ENCODE peak calls at places on chromosomes 6 and 20, in eight cellular contexts. One of them, this sample, is unnamed.

GRCh38 chr6:19869464-19869863 is 32.3 kb downstream of the ID4 start:
- DNase-seq in GM23338: peak; percentile 49
- DNase-seq in sigmoid colon: no peak
- DNase-seq in stomach: no peak
- DNase-seq in K562: no peak
- DNase-seq in endothelial cell of umbilical vein: no peak
- DNase-seq in SK-N-SH: no peak
- DNase-seq in HL-60: no peak
- DNase-seq in this sample: no peak

GRCh38 chr6:50128420-50129005 is 78.8 kb upstream of the DEFB112 start:
- DNase-seq in K562: peak; percentile 19
- DNase-seq in stomach: no peak
- DNase-seq in HL-60: no peak
- DNase-seq in GM23338: peak; percentile 47
- DNase-seq in sigmoid colon: no peak
- DNase-seq in endothelial cell of umbilical vein: peak; percentile 14
- DNase-seq in SK-N-SH: peak; percentile 21
- DNase-seq in this sample: no peak

GRCh38 chr6:86118271-86118670 is 475.6 kb upstream of the SYNCRIP start:
- DNase-seq in GM23338: no peak
- DNase-seq in sigmoid colon: no peak
- DNase-seq in stomach: no peak
- DNase-seq in K562: no peak
- DNase-seq in endothelial cell of umbilical vein: no peak
- DNase-seq in HL-60: no peak
- DNase-seq in SK-N-SH: no peak
- DNase-seq in this sample: no peak

GRCh38 chr6:45653117-45653883 is 275.6 kb upstream of the SUPT3H start:
- DNase-seq in K562: no peak
- DNase-seq in endothelial cell of umbilical vein: no peak
- DNase-seq in HL-60: no peak
- DNase-seq in sigmoid colon: no peak
- DNase-seq in SK-N-SH: no peak
- DNase-seq in GM23338: no peak
- DNase-seq in stomach: no peak
- DNase-seq in this sample: no peak

GRCh38 chr6:43090557-43090952 is 14.4 kb downstream of the PTK7 start:
- DNase-seq in endothelial cell of umbilical vein: no peak
- DNase-seq in SK-N-SH: no peak
- DNase-seq in HL-60: no peak
- DNase-seq in sigmoid colon: no peak
- DNase-seq in stomach: no peak
- DNase-seq in K562: no peak
- DNase-seq in GM23338: peak; percentile 82
- DNase-seq in this sample: no peak

GRCh38 chr20:56778765-56779195 is 149.7 kb downstream of the TFAP2C start:
- DNase-seq in stomach: no peak
- DNase-seq in sigmoid colon: no peak
- DNase-seq in GM23338: peak; percentile 29
- DNase-seq in K562: no peak
- DNase-seq in HL-60: no peak
- DNase-seq in endothelial cell of umbilical vein: no peak
- DNase-seq in SK-N-SH: peak; percentile 19
- DNase-seq in this sample: no peak

GRCh38 chr20:48690888-48691287 is 136.9 kb downstream of the PREX1 start:
- DNase-seq in HL-60: peak; percentile 78
- DNase-seq in stomach: no peak
- DNase-seq in SK-N-SH: no peak
- DNase-seq in endothelial cell of umbilical vein: no peak
- DNase-seq in K562: peak; percentile 46
- DNase-seq in GM23338: peak; percentile 43
- DNase-seq in sigmoid colon: no peak
- DNase-seq in this sample: peak; percentile 78

GRCh38 chr6:3341467-3341866 is 82.7 kb downstream of the PSMG4 start:
- DNase-seq in HL-60: no peak
- DNase-seq in endothelial cell of umbilical vein: no peak
- DNase-seq in sigmoid colon: peak; percentile 74
- DNase-seq in K562: no peak
- DNase-seq in SK-N-SH: no peak
- DNase-seq in GM23338: peak; percentile 54
- DNase-seq in stomach: no peak
- DNase-seq in this sample: no peak

GRCh38 chr6:14674458-14674857 is 556.9 kb downstream of the CD83 start:
- DNase-seq in endothelial cell of umbilical vein: no peak
- DNase-seq in sigmoid colon: no peak
- DNase-seq in GM23338: no peak
- DNase-seq in K562: no peak
- DNase-seq in SK-N-SH: no peak
- DNase-seq in HL-60: no peak
- DNase-seq in stomach: no peak
- DNase-seq in this sample: no peak

GRCh38 chr6:14673201-14673600 is 555.6 kb downstream of the CD83 start:
- DNase-seq in HL-60: no peak
- DNase-seq in SK-N-SH: no peak
- DNase-seq in GM23338: no peak
- DNase-seq in endothelial cell of umbilical vein: no peak
- DNase-seq in K562: no peak
- DNase-seq in sigmoid colon: no peak
- DNase-seq in stomach: no peak
- DNase-seq in this sample: no peak

GRCh38 chr6:14674867-14675648 is 557.5 kb downstream of the CD83 start:
- DNase-seq in K562: no peak
- DNase-seq in HL-60: no peak
- DNase-seq in endothelial cell of umbilical vein: no peak
- DNase-seq in sigmoid colon: no peak
- DNase-seq in SK-N-SH: no peak
- DNase-seq in stomach: no peak
- DNase-seq in GM23338: no peak
- DNase-seq in this sample: no peak

GRCh38 chr6:14676977-14677781 is 559.6 kb downstream of the CD83 start:
- DNase-seq in SK-N-SH: no peak
- DNase-seq in K562: no peak
- DNase-seq in endothelial cell of umbilical vein: no peak
- DNase-seq in GM23338: peak; percentile 17
- DNase-seq in HL-60: no peak
- DNase-seq in stomach: no peak
- DNase-seq in sigmoid colon: no peak
- DNase-seq in this sample: no peak

DNA sequence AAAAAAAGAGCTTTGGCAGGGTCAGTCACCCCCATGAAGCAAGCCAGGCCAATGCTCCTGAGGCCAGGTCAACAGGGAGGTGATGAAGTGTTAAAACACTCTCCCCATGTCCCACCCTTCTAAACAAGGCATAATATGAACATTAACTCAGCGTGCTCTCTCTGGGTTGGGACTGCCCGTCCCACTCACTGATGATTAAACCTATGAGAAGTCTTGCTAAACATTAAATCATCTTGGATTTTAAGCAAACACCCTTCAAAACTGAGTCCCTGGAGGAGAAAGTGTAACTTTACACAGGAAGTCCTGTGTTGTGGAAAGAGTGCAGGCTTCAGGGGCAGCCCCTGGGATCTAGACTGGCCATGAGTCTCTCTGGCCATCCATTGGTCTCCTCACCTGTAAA is 558.5 kb downstream of the CD83 start:
- DNase-seq in GM23338: no peak
- DNase-seq in sigmoid colon: no peak
- DNase-seq in endothelial cell of umbilical vein: no peak
- DNase-seq in stomach: no peak
- DNase-seq in HL-60: no peak
- DNase-seq in K562: no peak
- DNase-seq in SK-N-SH: no peak
- DNase-seq in this sample: no peak
- H3K27ac ChIP-seq in GM23338: no peak overlapping the region
- H3K27ac ChIP-seq in sigmoid colon: no peak overlapping the region
- H3K27ac ChIP-seq in endothelial cell of umbilical vein: no peak overlapping the region
- H3K27ac ChIP-seq in stomach: no peak overlapping the region
- H3K27ac ChIP-seq in HL-60: no peak overlapping the region
- H3K27ac ChIP-seq in K562: no peak overlapping the region
- H3K27ac ChIP-seq in SK-N-SH: no peak overlapping the region
- H3K27ac ChIP-seq in this sample: no peak overlapping the region

GRCh38 chr6:147699637-147700036 is 191.1 kb downstream of the SAMD5 start:
- DNase-seq in stomach: no peak
- DNase-seq in GM23338: no peak
- DNase-seq in endothelial cell of umbilical vein: peak; percentile 55
- DNase-seq in SK-N-SH: no peak
- DNase-seq in K562: no peak
- DNase-seq in HL-60: no peak
- DNase-seq in sigmoid colon: no peak
- DNase-seq in this sample: no peak

GRCh38 chr6:147695819-147696218 is 187.3 kb downstream of the SAMD5 start:
- DNase-seq in sigmoid colon: no peak
- DNase-seq in HL-60: no peak
- DNase-seq in K562: no peak
- DNase-seq in endothelial cell of umbilical vein: no peak
- DNase-seq in stomach: no peak
- DNase-seq in SK-N-SH: no peak
- DNase-seq in GM23338: no peak
- DNase-seq in this sample: no peak

DNA sequence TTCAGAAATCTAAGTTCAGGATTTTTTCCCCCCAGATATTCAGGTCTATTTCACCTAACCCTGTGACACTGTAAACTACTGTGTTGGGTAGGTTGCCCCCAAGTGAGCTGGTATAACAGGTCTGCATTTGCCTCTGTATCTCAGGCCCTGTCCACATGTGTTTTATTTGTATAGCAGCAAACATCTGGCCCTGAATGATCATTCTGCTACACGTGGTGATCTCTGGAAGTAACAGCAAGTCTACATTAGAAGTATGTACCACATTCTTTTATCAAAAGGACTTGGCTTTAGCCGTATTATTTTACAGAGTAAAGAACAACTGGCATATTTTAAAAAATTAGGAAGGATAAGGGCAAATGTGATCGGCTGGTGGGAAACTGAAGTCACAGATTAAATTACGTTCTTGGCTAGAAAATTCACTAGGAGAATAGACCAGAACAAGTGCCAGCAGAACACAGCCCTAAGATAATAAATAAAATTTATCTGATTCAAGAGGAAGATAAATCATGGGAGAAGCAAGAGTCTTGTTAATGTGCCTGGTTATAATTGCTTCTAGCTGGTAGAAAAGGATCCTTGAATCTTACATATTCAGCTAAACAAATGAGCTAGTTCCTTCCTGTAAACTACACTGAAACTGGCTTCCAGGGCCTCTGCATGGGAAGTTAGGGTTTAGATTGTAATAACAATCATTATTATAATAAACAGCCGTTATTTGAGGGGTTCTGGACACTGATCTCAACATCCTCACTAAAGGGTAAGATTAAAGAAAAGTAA is 192.1 kb downstream of the SAMD5 start:
- DNase-seq in SK-N-SH: no peak
- DNase-seq in HL-60: no peak
- DNase-seq in stomach: no peak
- DNase-seq in sigmoid colon: no peak
- DNase-seq in K562: no peak
- DNase-seq in endothelial cell of umbilical vein: peak; percentile 61
- DNase-seq in GM23338: no peak
- DNase-seq in this sample: no peak
- TF ChIP-seq POLR2AphosphoS5 in SK-N-SH: no peak
- TF ChIP-seq POLR2AphosphoS5 in HL-60: no peak
- TF ChIP-seq POLR2AphosphoS5 in stomach: no peak
- TF ChIP-seq POLR2AphosphoS5 in sigmoid colon: no peak
- TF ChIP-seq POLR2AphosphoS5 in K562: no peak
- TF ChIP-seq POLR2AphosphoS5 in endothelial cell of umbilical vein: no peak
- TF ChIP-seq POLR2AphosphoS5 in GM23338: no peak
- TF ChIP-seq POLR2AphosphoS5 in this sample: no peak

GRCh38 chr6:113339173-113339572 is 518.0 kb upstream of the MARCKS start:
- DNase-seq in SK-N-SH: no peak
- DNase-seq in stomach: no peak
- DNase-seq in K562: no peak
- DNase-seq in GM23338: peak; percentile 27
- DNase-seq in HL-60: no peak
- DNase-seq in endothelial cell of umbilical vein: no peak
- DNase-seq in sigmoid colon: no peak
- DNase-seq in this sample: no peak

GRCh38 chr6:113343940-113344339 is 513.2 kb upstream of the MARCKS start:
- DNase-seq in SK-N-SH: no peak
- DNase-seq in HL-60: no peak
- DNase-seq in K562: no peak
- DNase-seq in endothelial cell of umbilical vein: no peak
- DNase-seq in stomach: no peak
- DNase-seq in sigmoid colon: no peak
- DNase-seq in GM23338: no peak
- DNase-seq in this sample: no peak

GRCh38 chr6:113338610-113339009 is 518.5 kb upstream of the MARCKS start:
- DNase-seq in SK-N-SH: no peak
- DNase-seq in endothelial cell of umbilical vein: no peak
- DNase-seq in sigmoid colon: no peak
- DNase-seq in HL-60: no peak
- DNase-seq in K562: no peak
- DNase-seq in GM23338: no peak
- DNase-seq in stomach: no peak
- DNase-seq in this sample: no peak

GRCh38 chr6:113344969-113345368 is 512.2 kb upstream of the MARCKS start:
- DNase-seq in GM23338: no peak
- DNase-seq in stomach: no peak
- DNase-seq in sigmoid colon: no peak
- DNase-seq in HL-60: no peak
- DNase-seq in K562: no peak
- DNase-seq in endothelial cell of umbilical vein: no peak
- DNase-seq in SK-N-SH: no peak
- DNase-seq in this sample: no peak

GRCh38 chr6:113340371-113340770 is 516.8 kb upstream of the MARCKS start:
- DNase-seq in GM23338: no peak
- DNase-seq in sigmoid colon: no peak
- DNase-seq in K562: no peak
- DNase-seq in SK-N-SH: no peak
- DNase-seq in stomach: no peak
- DNase-seq in HL-60: no peak
- DNase-seq in endothelial cell of umbilical vein: no peak
- DNase-seq in this sample: no peak
- H3K27ac ChIP-seq in GM23338: no peak overlapping the region
- H3K27ac ChIP-seq in sigmoid colon: no peak overlapping the region
- H3K27ac ChIP-seq in K562: no peak overlapping the region
- H3K27ac ChIP-seq in SK-N-SH: no peak overlapping the region
- H3K27ac ChIP-seq in stomach: no peak overlapping the region
- H3K27ac ChIP-seq in HL-60: no peak overlapping the region
- H3K27ac ChIP-seq in endothelial cell of umbilical vein: no peak overlapping the region
- H3K27ac ChIP-seq in this sample: no peak overlapping the region

GRCh38 chr6:119313937-119314893 is 35.3 kb downstream of the MAN1A1 start:
- DNase-seq in K562: no peak
- DNase-seq in GM23338: no peak
- DNase-seq in stomach: no peak
- DNase-seq in endothelial cell of umbilical vein: no peak
- DNase-seq in SK-N-SH: no peak
- DNase-seq in HL-60: no peak
- DNase-seq in sigmoid colon: no peak
- DNase-seq in this sample: peak; percentile 24
- TF ChIP-seq POLR2AphosphoS5 in K562: no peak
- TF ChIP-seq POLR2AphosphoS5 in GM23338: no peak
- TF ChIP-seq POLR2AphosphoS5 in stomach: no peak
- TF ChIP-seq POLR2AphosphoS5 in endothelial cell of umbilical vein: no peak
- TF ChIP-seq POLR2AphosphoS5 in SK-N-SH: no peak
- TF ChIP-seq POLR2AphosphoS5 in HL-60: no peak
- TF ChIP-seq POLR2AphosphoS5 in sigmoid colon: no peak
- TF ChIP-seq POLR2AphosphoS5 in this sample: no peak

GRCh38 chr6:97136644-97137358 is 146.2 kb downstream of the MMS22L start:
- DNase-seq in sigmoid colon: no peak
- DNase-seq in GM23338: no peak
- DNase-seq in K562: no peak
- DNase-seq in endothelial cell of umbilical vein: no peak
- DNase-seq in HL-60: no peak
- DNase-seq in SK-N-SH: peak; percentile 36
- DNase-seq in stomach: no peak
- DNase-seq in this sample: no peak
- H3K27ac ChIP-seq in sigmoid colon: no peak overlapping the region
- H3K27ac ChIP-seq in GM23338: no peak overlapping the region
- H3K27ac ChIP-seq in K562: no peak overlapping the region
- H3K27ac ChIP-seq in endothelial cell of umbilical vein: no peak overlapping the region
- H3K27ac ChIP-seq in HL-60: no peak overlapping the region
- H3K27ac ChIP-seq in SK-N-SH: no peak overlapping the region
- H3K27ac ChIP-seq in stomach: no peak overlapping the region
- H3K27ac ChIP-seq in this sample: no peak overlapping the region

This sample was measured in transverse colon.